ENCODE peak calls at places on chromosomes 4 and X, in eight cellular contexts. K, W, J, S, I, R, T and Q are unnamed samples.

GRCh38 chrX:148574247-148574973 is 74.0 kb downstream of the AFF2 start:
- DNase-seq in K (no peak), W (no peak), J (no peak), S (no peak), I (no peak), R (no peak), T (no peak), Q (no peak)

GRCh38 chr4:147789596-147789995 is 57.7 kb downstream of the ARHGAP10 start:
- DNase-seq in K (no peak), W (no peak), J (no peak), S (no peak), I (no peak), R (no peak), T (no peak), Q (no peak)

GRCh38 chr4:118842055-118842454 is 6.1 kb upstream of the SEC24D start:
- DNase-seq in K (no peak), W (no peak), J (no peak), S (peak; percentile 68), I (no peak), R (no peak), T (no peak), Q (no peak)

GRCh38 chrX:3990569-3990968 is 277.1 kb upstream of the PRKX start:
- DNase-seq in K (peak; percentile 3), W (no peak), J (no peak), S (no peak), I (no peak), R (no peak), T (peak; percentile 40), Q (no peak)

GRCh38 chr4:149933883-149934282 is 118.2 kb upstream of the IQCM start:
- DNase-seq in K (no peak), W (no peak), J (no peak), S (no peak), I (no peak), R (no peak), T (no peak), Q (no peak)

GRCh38 chrX:150227321-150227860 is 135.7 kb upstream of the MAMLD1 start:
- DNase-seq in K (no peak), W (peak; percentile 40), J (no peak), S (no peak), I (no peak), R (no peak), T (no peak), Q (no peak)

GRCh38 chr4:99856166-99856565 is 38.1 kb downstream of the LAMTOR3 start:
- DNase-seq in K (no peak), W (no peak), J (no peak), S (peak; percentile 4), I (peak; percentile 15), R (no peak), T (no peak), Q (no peak)

GRCh38 chrX:67693928-67694327 is 150.1 kb downstream of the AR start:
- DNase-seq in K (no peak), W (no peak), J (no peak), S (no peak), I (no peak), R (no peak), T (no peak), Q (no peak)

GRCh38 chr4:186132577-186133277 is 28.2 kb downstream of the FAM149A start:
- DNase-seq in K (peak; percentile 47), W (no peak), J (no peak), S (peak; percentile 24), I (no peak), R (no peak), T (peak; percentile 76), Q (no peak)

GRCh38 chr4:57854748-57855147 is 744.6 kb upstream of the IGFBP7 start:
- DNase-seq in K (no peak), W (no peak), J (no peak), S (no peak), I (no peak), R (no peak), T (peak; percentile 23), Q (no peak)

GRCh38 chr4:105057370-105058096 is 89.1 kb upstream of the TET2 start:
- DNase-seq in K (no peak), W (no peak), J (no peak), S (no peak), I (no peak), R (no peak), T (no peak), Q (no peak)

GRCh38 chrX:153398275-153398960 is 2.7 kb downstream of the PNMA6E start:
- DNase-seq in K (no peak), W (no peak), J (no peak), S (no peak), I (no peak), R (no peak), T (no peak), Q (no peak)

GRCh38 chr4:75980576-75980975 is 10.2 kb downstream of the SDAD1 start:
- DNase-seq in K (no peak), W (no peak), J (no peak), S (no peak), I (no peak), R (no peak), T (no peak), Q (no peak)

GRCh38 chr4:137676357-137676998 is 144.2 kb upstream of the PCDH18 start:
- DNase-seq in K (no peak), W (no peak), J (no peak), S (no peak), I (no peak), R (no peak), T (no peak), Q (no peak)

GRCh38 chr4:137678796-137679195 is 146.5 kb upstream of the PCDH18 start:
- DNase-seq in K (no peak), W (no peak), J (no peak), S (no peak), I (no peak), R (no peak), T (no peak), Q (no peak)

GRCh38 chr4:137674066-137674465 is 141.8 kb upstream of the PCDH18 start:
- DNase-seq in K (no peak), W (no peak), J (no peak), S (no peak), I (no peak), R (no peak), T (no peak), Q (no peak)

DNA sequence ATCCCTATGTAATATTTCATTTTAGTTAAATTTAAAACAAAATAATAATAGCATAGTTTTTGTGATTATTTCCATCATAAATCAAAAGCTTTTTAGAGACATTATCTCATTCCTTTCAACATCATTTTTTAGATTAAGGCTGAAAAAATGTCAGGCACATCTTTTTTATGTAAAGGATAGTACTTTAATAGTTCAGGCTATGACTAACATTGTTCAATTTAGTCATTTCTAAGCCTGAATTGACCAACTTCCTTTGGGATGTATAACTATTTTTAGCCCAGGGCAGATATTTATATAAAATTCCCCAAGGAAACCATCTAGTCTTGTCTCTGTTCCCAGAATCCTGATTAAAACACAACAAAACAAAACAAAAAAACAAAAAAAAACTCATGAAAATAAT is 145.6 kb upstream of the PCDH18 start:
- DNase-seq in K (no peak), W (no peak), J (no peak), S (no peak), I (no peak), R (no peak), T (no peak), Q (no peak)
- H3K4me3 ChIP-seq in K (no peak overlapping the region), W (no peak overlapping the region), J (no peak overlapping the region), S (no peak overlapping the region), I (no peak overlapping the region), R (no peak overlapping the region), T (no peak overlapping the region), Q (no peak overlapping the region)

DNA sequence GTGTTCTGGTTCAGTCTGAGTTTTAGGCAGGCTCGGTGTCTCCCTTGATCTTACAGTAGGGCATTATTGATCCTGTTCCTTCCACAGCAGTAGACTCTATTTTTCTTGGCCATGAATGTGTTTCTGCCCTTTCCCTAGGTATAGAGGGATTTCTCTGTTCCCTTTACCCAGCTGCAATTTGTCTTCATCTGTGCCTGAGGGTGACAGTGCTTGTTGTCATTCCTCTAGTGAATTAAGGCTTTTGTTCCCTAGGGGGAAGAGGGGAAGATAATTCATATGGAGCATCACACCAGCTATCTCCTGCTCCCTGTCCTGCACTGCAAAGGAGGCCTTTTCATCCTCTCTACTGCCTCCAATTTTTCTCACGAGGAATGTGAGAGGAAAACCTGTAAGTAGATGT is 39.7 kb upstream of the CXorf51A start:
- DNase-seq in K (no peak), W (no peak), J (no peak), S (no peak), I (no peak), R (no peak), T (no peak), Q (no peak)
- H3K27ac ChIP-seq in K (no peak overlapping the region), W (no peak overlapping the region), J (no peak overlapping the region), S (no peak overlapping the region), I (no peak overlapping the region), R (no peak overlapping the region), T (no peak overlapping the region), Q (no peak overlapping the region)

GRCh38 chrX:318068-318738 is 393 bp downstream of the GTPBP6 start:
- DNase-seq in K (peak; percentile 99), W (peak; percentile 99), J (peak; percentile 99), S (peak; percentile 97), I (peak; percentile 100), R (peak; percentile 99), T (peak; percentile 100), Q (peak; percentile 99)
- H3K4me3 ChIP-seq in K (peak overlapping the region; percentile 91), W (peak overlapping the region; percentile 97), J (peak overlapping the region; percentile 56), S (peak overlapping the region; percentile 63), I (peak overlapping the region; percentile 62), R (peak overlapping the region; percentile 86), T (peak overlapping the region; percentile 52), Q (peak overlapping the region; percentile 79)

GRCh38 chrX:68842351-68842750 is 13.5 kb downstream of the EFNB1 start:
- DNase-seq in K (no peak), W (no peak), J (no peak), S (no peak), I (no peak), R (no peak), T (no peak), Q (no peak)

GRCh38 chrX:68839771-68840170 is 10.9 kb downstream of the EFNB1 start:
- DNase-seq in K (no peak), W (no peak), J (no peak), S (no peak), I (no peak), R (no peak), T (no peak), Q (no peak)

GRCh38 chrX:68842781-68843581 is 14.2 kb downstream of the EFNB1 start:
- DNase-seq in K (no peak), W (no peak), J (no peak), S (no peak), I (no peak), R (peak; percentile 58), T (no peak), Q (no peak)

GRCh38 chrX:68840256-68840655 is 11.4 kb downstream of the EFNB1 start:
- DNase-seq in K (no peak), W (no peak), J (no peak), S (no peak), I (no peak), R (no peak), T (no peak), Q (no peak)

DNA sequence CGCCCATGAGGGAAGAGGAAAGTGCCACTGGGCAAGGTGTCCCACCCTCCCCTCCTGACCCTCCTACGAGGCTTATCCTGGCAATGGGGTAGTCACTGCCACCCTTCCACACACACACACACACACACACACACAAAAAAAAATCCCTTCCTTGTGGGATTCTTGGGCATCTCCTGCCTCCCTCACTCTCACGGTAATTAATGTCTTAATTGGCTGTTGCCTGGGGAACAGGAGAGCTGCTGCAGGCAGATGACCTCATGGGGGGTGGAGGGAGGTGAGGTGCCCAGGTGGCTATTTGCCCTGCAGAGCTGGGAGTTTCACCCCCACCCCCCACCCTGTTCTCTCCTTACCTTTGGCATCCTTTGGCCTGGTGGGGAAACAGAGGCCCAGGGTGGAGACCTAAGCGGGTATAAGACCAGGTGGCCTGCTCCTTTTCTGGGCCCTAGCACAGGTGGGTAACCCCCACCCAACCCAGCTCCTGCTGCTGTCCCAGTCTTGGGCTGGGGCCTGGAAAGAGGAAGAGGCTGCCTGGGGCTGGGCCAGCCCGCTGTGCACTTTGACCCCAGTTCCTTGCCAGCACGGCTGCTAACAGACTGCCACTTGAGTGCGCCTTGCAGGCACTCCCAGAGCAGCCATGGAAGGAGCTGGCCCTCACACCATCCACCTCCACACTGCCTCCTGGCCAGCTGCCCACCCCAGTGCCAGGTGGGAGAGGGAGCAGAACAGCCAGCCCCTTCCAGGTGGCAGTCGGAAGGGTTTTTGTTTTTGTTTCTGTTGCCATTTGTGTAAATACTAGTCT is 12.6 kb downstream of the EFNB1 start:
- DNase-seq in K (no peak), W (no peak), J (no peak), S (no peak), I (no peak), R (peak; percentile 52), T (no peak), Q (no peak)
- H3K27ac ChIP-seq in K (no peak overlapping the region), W (no peak overlapping the region), J (no peak overlapping the region), S (no peak overlapping the region), I (no peak overlapping the region), R (no peak overlapping the region), T (no peak overlapping the region), Q (no peak overlapping the region)